ENCODE peak calls at places on chromosomes 7 and 10, in ten cellular contexts. P, A, F, H, Z, N, Q, J, W and O are unnamed samples.

GRCh38 chr7:36348256-36348655 is 41.4 kb upstream of the ANLN start:
- DNase-seq in P (no peak), A (no peak), F (no peak), H (no peak), Z (peak; percentile 59), N (no peak), Q (no peak), J (peak; percentile 35), W (no peak), O (no peak)

GRCh38 chr7:78279035-78279434 is 480.5 kb downstream of the PHTF2 start:
- DNase-seq in P (no peak), A (no peak), F (no peak), H (no peak), Z (peak; percentile 91), N (no peak), Q (no peak), J (peak; percentile 81), W (no peak), O (no peak)

GRCh38 chr7:116239434-116239833 is 29.1 kb downstream of the TES start:
- DNase-seq in P (no peak), A (no peak), F (no peak), H (no peak), Z (no peak), N (no peak), Q (no peak), J (no peak), W (no peak), O (no peak)

GRCh38 chr7:86598311-86598710 is 45.4 kb upstream of the GRM3 start:
- DNase-seq in P (peak; percentile 64), A (no peak), F (peak; percentile 51), H (no peak), Z (no peak), N (no peak), Q (no peak), J (no peak), W (no peak), O (no peak)

GRCh38 chr7:108497082-108497725 is 28.7 kb downstream of the PNPLA8 start:
- DNase-seq in P (peak; percentile 62), A (peak; percentile 80), F (peak; percentile 58), H (no peak), Z (peak; percentile 52), N (peak; percentile 33), Q (no peak), J (peak; percentile 11), W (no peak), O (no peak)

GRCh38 chr7:102872460-102872859 is 40.3 kb upstream of the LRRC17 start:
- DNase-seq in P (no peak), A (no peak), F (peak; percentile 77), H (no peak), Z (peak; percentile 98), N (no peak), Q (no peak), J (peak; percentile 99), W (no peak), O (no peak)

GRCh38 chr10:74612195-74612594 is 214.2 kb upstream of the KAT6B start:
- DNase-seq in P (no peak), A (no peak), F (no peak), H (no peak), Z (peak; percentile 42), N (no peak), Q (no peak), J (peak; percentile 19), W (no peak), O (no peak)

GRCh38 chr10:59362184-59362966 is at the start of gene FAM13C:
- DNase-seq in P (peak; percentile 86), A (peak; percentile 28), F (peak; percentile 22), H (peak; percentile 83), Z (peak; percentile 63), N (no peak), Q (peak; percentile 71), J (peak; percentile 47), W (peak; percentile 86), O (no peak)

GRCh38 chr10:93542358-93542791 is 24.1 kb upstream of the FFAR4 start:
- DNase-seq in P (peak; percentile 13), A (peak; percentile 27), F (peak; percentile 27), H (peak; percentile 76), Z (peak; percentile 9), N (no peak), Q (peak; percentile 71), J (no peak), W (no peak), O (no peak)

GRCh38 chr7:132232394-132232793 is 343.9 kb downstream of the PLXNA4 start:
- DNase-seq in P (peak; percentile 81), A (no peak), F (no peak), H (no peak), Z (no peak), N (no peak), Q (no peak), J (no peak), W (no peak), O (no peak)

GRCh38 chr7:155588468-155588998 is 42.2 kb upstream of the CNPY1 start:
- DNase-seq in P (no peak), A (no peak), F (no peak), H (no peak), Z (no peak), N (no peak), Q (no peak), J (no peak), W (no peak), O (no peak)

GRCh38 chr7:36289833-36290661 is 99.6 kb upstream of the ANLN start:
- DNase-seq in P (no peak), A (no peak), F (peak; percentile 94), H (no peak), Z (no peak), N (no peak), Q (no peak), J (peak; percentile 30), W (no peak), O (no peak)

GRCh38 chr7:32069251-32069650 is 956 bp downstream of the PDE1C start:
- DNase-seq in P (no peak), A (no peak), F (no peak), H (no peak), Z (no peak), N (no peak), Q (no peak), J (no peak), W (no peak), O (no peak)

GRCh38 chr10:80917636-80918035 is 379.9 kb downstream of the SH2D4B start:
- DNase-seq in P (no peak), A (no peak), F (no peak), H (no peak), Z (no peak), N (no peak), Q (no peak), J (no peak), W (no peak), O (no peak)

DNA sequence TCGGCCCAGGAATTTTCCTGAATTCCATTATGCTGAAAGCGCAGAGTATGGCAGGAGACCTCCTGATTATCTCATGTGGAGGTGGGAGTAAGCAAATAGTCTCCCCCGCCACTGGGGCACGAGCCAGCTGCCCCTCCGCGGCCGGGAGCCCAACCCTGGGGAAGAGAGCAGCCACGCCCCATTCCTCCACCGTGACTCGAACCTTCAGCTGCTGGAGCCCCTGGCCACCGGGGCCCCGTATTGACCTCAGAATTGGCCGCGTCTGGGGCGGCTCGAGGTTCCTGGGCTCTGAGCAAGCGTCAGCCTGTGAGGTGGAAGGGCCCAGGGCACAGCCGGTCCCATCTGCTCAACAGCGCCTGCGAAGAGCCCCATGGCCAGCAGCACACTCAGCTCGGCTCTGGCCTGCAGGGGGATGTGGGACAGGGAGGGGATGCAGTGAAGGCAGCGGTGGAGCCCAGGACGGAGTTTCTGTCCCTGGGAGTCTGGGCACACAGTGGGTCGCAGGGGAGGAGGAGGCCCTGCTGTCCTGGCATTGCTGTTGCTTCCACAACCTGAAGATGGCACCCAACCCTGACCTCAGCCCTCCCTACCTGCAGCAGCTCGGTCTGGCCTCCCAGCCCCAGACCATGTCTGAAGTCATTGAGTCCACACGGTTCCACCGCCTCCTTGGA is 97.8 kb downstream of the CHST15 start:
- DNase-seq in P (peak; percentile 75), A (no peak), F (peak; percentile 79), H (peak; percentile 76), Z (peak; percentile 66), N (peak; percentile 6), Q (peak; percentile 31), J (peak; percentile 93), W (peak; percentile 88), O (no peak)
- H3K4me1 ChIP-seq in P (peaks cover 5% of the 10 kb centered on the region), A (no peaks in the 10 kb centered on the region), F (peaks cover 27% of the 10 kb centered on the region), H (no peaks in the 10 kb centered on the region), Z (peaks cover 3% of the 10 kb centered on the region), N (peaks cover 14% of the 10 kb centered on the region), Q (peaks cover 18% of the 10 kb centered on the region), J (peaks cover 36% of the 10 kb centered on the region), W (peaks cover 31% of the 10 kb centered on the region), O (peaks cover 11% of the 10 kb centered on the region)

GRCh38 chr7:128799451-128799850 is 7.7 kb downstream of the CCDC136 start:
- DNase-seq in P (no peak), A (no peak), F (no peak), H (no peak), Z (no peak), N (no peak), Q (no peak), J (no peak), W (no peak), O (no peak)
- H3K4me3 ChIP-seq in P (no peak overlapping the region), A (no peak overlapping the region), F (no peak overlapping the region), H (no peak overlapping the region), Z (no peak overlapping the region), N (no peak overlapping the region), Q (no peak overlapping the region), J (no peak overlapping the region), W (no peak overlapping the region), O (no peak overlapping the region)

GRCh38 chr7:80790877-80791276 is 128.0 kb downstream of the SEMA3C start:
- DNase-seq in P (no peak), A (no peak), F (no peak), H (no peak), Z (no peak), N (no peak), Q (peak; percentile 23), J (no peak), W (peak; percentile 83), O (no peak)

GRCh38 chr7:80791509-80791929 is 127.3 kb downstream of the SEMA3C start:
- DNase-seq in P (no peak), A (no peak), F (no peak), H (no peak), Z (no peak), N (no peak), Q (no peak), J (no peak), W (no peak), O (no peak)

GRCh38 chr7:80795174-80795573 is 123.7 kb downstream of the SEMA3C start:
- DNase-seq in P (no peak), A (no peak), F (no peak), H (no peak), Z (no peak), N (no peak), Q (no peak), J (no peak), W (no peak), O (no peak)
- H3K27ac ChIP-seq in P (no peak overlapping the region), A (peak overlapping the region; percentile 73), F (no peak overlapping the region), H (peak overlapping the region; percentile 45), Z (no peak overlapping the region), N (no peak overlapping the region), Q (peak overlapping the region; percentile 63), J (no peak overlapping the region), W (peak overlapping the region; percentile 90), O (no peak overlapping the region)

DNA sequence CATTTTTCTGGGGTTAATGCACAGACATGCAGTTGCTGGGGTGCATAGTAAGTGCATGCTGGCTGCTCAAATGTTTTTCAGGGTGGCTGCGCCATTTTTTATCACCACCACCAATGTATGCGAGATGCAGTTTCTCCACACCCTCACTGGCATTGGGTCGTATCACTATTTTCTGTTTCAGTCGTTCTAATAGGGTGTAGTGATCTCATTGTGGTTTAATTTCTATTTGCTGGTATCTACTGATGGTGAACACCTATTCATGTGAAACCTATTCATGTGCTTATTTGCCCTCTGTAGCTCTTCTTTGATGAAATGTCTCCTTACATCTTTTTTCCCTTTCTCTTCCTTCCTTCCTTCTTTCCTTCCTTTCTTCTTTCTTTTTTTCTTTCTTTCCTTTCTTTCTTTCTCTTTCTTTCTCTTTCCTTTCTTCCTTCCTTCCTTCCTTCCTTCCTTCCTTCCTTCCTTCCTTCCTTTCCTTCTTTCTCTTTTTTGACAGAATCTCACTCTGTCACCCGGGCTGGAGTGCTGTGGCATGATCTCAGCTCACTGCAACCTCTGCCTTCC is 84.3 kb downstream of the ELFN1 start:
- DNase-seq in P (no peak), A (no peak), F (no peak), H (no peak), Z (no peak), N (no peak), Q (no peak), J (no peak), W (no peak), O (no peak)
- H3K4me1 ChIP-seq in P (no peaks in the 10 kb centered on the region), A (no peaks in the 10 kb centered on the region), F (peaks cover 3% of the 10 kb centered on the region), H (no peaks in the 10 kb centered on the region), Z (no peaks in the 10 kb centered on the region), N (no peaks in the 10 kb centered on the region), Q (peaks cover 19% of the 10 kb centered on the region), J (peaks cover 5% of the 10 kb centered on the region), W (no peaks in the 10 kb centered on the region), O (no peaks in the 10 kb centered on the region)